ENCODE peak calls at places on chromosomes 6 and 20, in four cellular contexts. P, Q, Y and L are unnamed samples.

GRCh38 chr20:2804921-2805681 is 4.7 kb upstream of the CPXM1 start:
- DNase-seq in P (no peak), Y (no peak), Q (peak; percentile 80), L (no peak)

GRCh38 chr6:151690768-151691562 is 116.5 kb upstream of the ESR1 start:
- DNase-seq in P (no peak), Q (no peak), Y (no peak), L (no peak)

GRCh38 chr6:111989743-111990142 is 64.2 kb upstream of the CCN6 start:
- DNase-seq in Q (no peak), Y (no peak), P (peak; percentile 44), L (no peak)

GRCh38 chr6:157977176-157977804 is 4.4 kb upstream of the SYNJ2 start:
- DNase-seq in Q (peak; percentile 80), P (no peak), Y (no peak), L (no peak)

GRCh38 chr6:106883808-106884262 is 90.7 kb downstream of the CD24 start:
- DNase-seq in Y (no peak), Q (no peak), P (no peak), L (no peak)

GRCh38 chr6:169020821-169021220 is 232.8 kb downstream of the THBS2 start:
- DNase-seq in Q (no peak), P (no peak), Y (no peak), L (no peak)

GRCh38 chr6:14791525-14791924 is 454.3 kb upstream of the JARID2 start:
- DNase-seq in P (no peak), Y (no peak), Q (no peak), L (no peak)

GRCh38 chr20:36097751-36098151 is 56.8 kb upstream of the EPB41L1 start:
- DNase-seq in P (no peak), Q (no peak), Y (no peak), L (no peak)

GRCh38 chr20:856361-856775 is 22.9 kb downstream of the FAM110A start:
- DNase-seq in Q (no peak), Y (peak; percentile 60), P (peak; percentile 71), L (no peak)

GRCh38 chr6:49775043-49775442 is 12.0 kb downstream of the PGK2 start:
- DNase-seq in P (no peak), Q (no peak), Y (no peak), L (no peak)

GRCh38 chr20:22464312-22465003 is 119.9 kb downstream of the FOXA2 start:
- DNase-seq in P (no peak), Q (no peak), Y (no peak), L (no peak)

GRCh38 chr6:134466751-134467525 is 149.0 kb upstream of the SGK1 start:
- DNase-seq in P (no peak), Y (no peak), Q (no peak), L (no peak)

GRCh38 chr6:30618270-30618787 is 689 bp downstream of the MRPS18B start:
- DNase-seq in P (no peak), Y (no peak), Q (no peak), L (no peak)

GRCh38 chr6:130796313-130796905 is 30.8 kb upstream of the SMLR1 start:
- DNase-seq in P (no peak), Y (no peak), Q (no peak), L (no peak)

GRCh38 chr20:5608448-5609161 is 141.6 kb upstream of the SHLD1 start:
- DNase-seq in Y (no peak), Q (no peak), P (no peak), L (no peak)

GRCh38 chr6:130132286-130132701 is 90.5 kb downstream of the SAMD3 start:
- DNase-seq in P (peak; percentile 73), Q (no peak), Y (no peak), L (no peak)

DNA sequence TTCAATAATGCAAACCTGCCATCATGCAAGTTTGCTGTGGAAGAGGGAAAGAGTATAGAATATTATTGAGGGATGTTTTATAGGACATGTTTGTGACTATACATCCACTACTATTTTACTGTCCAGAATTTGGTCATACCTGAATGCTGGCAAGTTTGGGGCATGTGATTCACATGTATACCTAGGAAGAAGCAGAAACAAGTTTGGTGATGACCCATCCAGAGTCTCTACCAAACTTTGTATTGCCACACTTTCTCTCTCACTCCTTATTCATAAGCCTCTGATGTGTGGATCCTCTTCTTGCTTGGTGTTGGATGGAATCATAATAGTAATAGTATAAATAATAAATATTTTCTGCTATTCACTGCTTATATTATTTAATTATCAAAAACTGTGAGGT is 108.5 kb upstream of the FLRT3 start:
- DNase-seq in Y (no peak), P (no peak), Q (no peak), L (no peak)
- TF ChIP-seq CTCF in Y (no peak), P (no peak), Q (no peak), L (no peak)

GRCh38 chr6:85406641-85407075 is 43.2 kb upstream of the NT5E start:
- DNase-seq in P (no peak), Y (no peak), Q (no peak), L (no peak)
- TF ChIP-seq CTCF in P (no peak), Y (no peak), Q (no peak), L (no peak)

GRCh38 chr20:49469060-49469459 is 13.4 kb downstream of the KCNB1 start:
- DNase-seq in Q (no peak), Y (no peak), P (no peak), L (no peak)
- TF ChIP-seq CTCF in Q (no peak), Y (no peak), P (no peak), L (no peak)

DNA sequence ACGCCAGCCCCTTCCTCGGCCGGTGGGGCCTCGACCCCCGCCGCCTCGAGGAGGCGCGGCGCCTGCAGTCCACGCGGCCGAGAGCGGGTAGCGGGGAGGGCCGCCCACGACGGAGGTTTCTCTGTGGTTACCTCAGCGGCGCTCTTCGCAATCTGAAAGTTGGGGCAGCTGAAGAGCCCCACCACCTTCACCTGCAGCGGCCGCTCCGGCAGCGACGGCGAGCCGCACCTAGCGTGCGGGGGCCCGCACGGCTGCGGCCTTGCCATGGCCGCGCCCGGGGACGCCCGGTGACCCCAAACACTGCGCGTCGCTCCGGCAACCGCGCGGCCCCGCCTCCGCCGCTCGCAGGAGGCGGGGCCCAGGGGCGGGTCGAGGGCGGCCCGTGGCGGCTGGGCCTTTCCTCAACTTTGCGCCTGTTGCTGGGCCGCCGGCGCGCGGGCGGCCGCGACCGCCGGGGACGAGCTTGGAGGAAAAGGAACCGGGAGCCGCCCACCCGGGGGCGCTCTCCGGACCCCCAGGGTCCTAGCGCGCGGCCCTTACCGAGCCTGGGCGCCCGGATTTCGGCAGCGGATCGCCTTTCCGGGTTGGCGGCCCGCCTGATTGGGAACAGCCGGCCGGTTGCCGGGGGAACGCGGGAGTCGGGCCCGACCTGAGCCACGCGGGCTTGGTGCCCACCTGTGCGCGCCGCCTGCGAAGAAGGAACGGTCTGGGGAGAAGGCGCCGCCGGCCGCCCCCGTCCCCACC is at the start of the genes PPIL6 and SMPD2:
- DNase-seq in Q (peak; percentile 96), P (peak; percentile 75), Y (peak; percentile 92), L (peak; percentile 86)
- TF ChIP-seq CTCF in Q (no peak), P (peak; percentile 31), Y (peak; percentile 31), L (peak; percentile 48)

DNA sequence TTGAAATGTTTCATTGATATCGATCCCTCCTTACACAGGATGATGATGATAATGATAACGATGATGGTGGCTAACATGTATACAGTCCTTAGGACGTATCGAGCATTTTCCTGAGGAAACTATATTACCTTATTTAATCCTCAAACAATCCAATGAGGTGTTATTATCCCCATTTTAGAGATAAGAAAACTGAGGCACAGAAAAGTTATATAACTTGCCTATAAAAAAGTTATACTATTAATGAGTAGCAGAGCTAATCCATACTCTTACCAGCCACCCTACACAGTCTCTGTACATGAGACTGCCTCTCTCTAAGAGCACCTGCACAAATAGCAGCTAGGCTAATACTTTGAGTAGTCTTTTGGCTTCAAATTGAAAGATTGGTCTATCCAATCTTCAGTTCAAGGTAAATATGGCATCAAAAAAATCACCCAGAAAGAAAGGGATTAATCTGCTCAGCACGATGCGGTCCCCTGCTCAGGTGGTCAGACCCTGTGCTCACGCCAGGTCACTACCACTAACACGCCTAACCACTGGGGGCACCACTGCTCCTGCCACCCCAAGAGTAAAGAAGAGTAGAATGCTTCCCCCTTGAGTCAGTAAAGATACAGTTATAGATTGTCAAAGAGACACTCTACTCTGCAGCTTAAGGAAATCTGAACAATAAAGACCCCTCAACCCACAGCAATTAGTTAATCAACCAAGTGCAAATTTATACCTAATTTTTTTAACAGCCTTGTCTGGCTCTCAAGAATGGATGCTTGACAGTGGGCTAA is 15.0 kb downstream of the GABBR1 start:
- DNase-seq in P (no peak), Q (no peak), Y (no peak), L (no peak)
- TF ChIP-seq CTCF in P (no peak), Q (no peak), Y (no peak), L (peak; percentile 35)